ENCODE peak calls at places on chromosomes 16 and 17, in seven cellular contexts. H is IMR-90, F is upper lobe of left lung, N is lower leg skin, P is transverse colon, B is tibial nerve, V is sigmoid colon. J is an unnamed sample.

GRCh38 chr16:9134739-9135138 is 43.3 kb downstream of the HAPSTR1 start:
- DNase-seq in H (peak; percentile 55), F (peak; percentile 61), N (no peak), P (peak; percentile 63), B (no peak), V (peak; percentile 65), J (peak; percentile 66)

GRCh38 chr17:31093866-31094599 is 744 bp upstream of the NF1 start:
- DNase-seq in H (no peak), F (no peak), N (no peak), P (peak; percentile 51), B (no peak), V (no peak), J (no peak)

GRCh38 chr17:57600092-57600491 is 145.0 kb downstream of the CCDC182 start:
- DNase-seq in H (no peak), F (no peak), N (no peak), P (no peak), B (no peak), V (no peak), J (no peak)

GRCh38 chr16:86664518-86665318 is 86.4 kb downstream of the FOXL1 start:
- DNase-seq in H (peak; percentile 98), F (no peak), N (no peak), P (peak; percentile 67), B (no peak), V (no peak), J (no peak)

GRCh38 chr17:21676281-21677111 is 15.8 kb upstream of the KCNJ18 start:
- DNase-seq in H (no peak), F (no peak), N (no peak), P (no peak), B (no peak), V (peak; percentile 65), J (no peak)

GRCh38 chr16:72884037-72884436 is 163.9 kb downstream of the ZFHX3 start:
- DNase-seq in H (peak; percentile 56), F (no peak), N (no peak), P (no peak), B (no peak), V (no peak), J (no peak)

GRCh38 chr17:65677932-65678331 is 116.5 kb upstream of the AXIN2 start:
- DNase-seq in H (peak; percentile 29), F (no peak), N (no peak), P (no peak), B (no peak), V (no peak), J (no peak)

GRCh38 chr16:14672403-14672971 is 21.6 kb downstream of the PLA2G10 start:
- DNase-seq in H (no peak), F (peak; percentile 78), N (no peak), P (peak; percentile 39), B (no peak), V (no peak), J (no peak)

GRCh38 chr17:56653877-56654276 is 60.4 kb downstream of the NOG start:
- DNase-seq in H (peak; percentile 52), F (peak; percentile 40), N (no peak), P (no peak), B (no peak), V (no peak), J (peak; percentile 27)

GRCh38 chr17:55433629-55434422 is 12.2 kb upstream of the MMD start:
- DNase-seq in H (peak; percentile 96), F (peak; percentile 30), N (no peak), P (peak; percentile 64), B (no peak), V (peak; percentile 83), J (no peak)

GRCh38 chr17:42409467-42410351 is 13.3 kb downstream of the CAVIN1 start:
- DNase-seq in H (peak; percentile 91), F (peak; percentile 88), N (peak; percentile 89), P (peak; percentile 49), B (peak; percentile 76), V (peak; percentile 94), J (no peak)

GRCh38 chr17:14760719-14761425 is 460.0 kb downstream of the HS3ST3B1 start:
- DNase-seq in H (no peak), F (no peak), N (no peak), P (no peak), B (no peak), V (no peak), J (no peak)

GRCh38 chr17:45043268-45043681 is 8.2 kb downstream of the DCAKD start:
- DNase-seq in H (no peak), F (no peak), N (peak; percentile 81), P (no peak), B (no peak), V (peak; percentile 79), J (peak; percentile 61)

GRCh38 chr17:17636456-17636855 is 44.8 kb upstream of the RAI1 start:
- DNase-seq in H (no peak), F (no peak), N (no peak), P (no peak), B (no peak), V (no peak), J (no peak)

GRCh38 chr16:5257462-5257861 is 159.9 kb upstream of the EEF2KMT start:
- DNase-seq in H (no peak), F (no peak), N (no peak), P (no peak), B (no peak), V (no peak), J (no peak)

GRCh38 chr17:50280068-50280467 is 5.8 kb downstream of the TMEM92 start:
- DNase-seq in H (no peak), F (peak; percentile 61), N (no peak), P (peak; percentile 56), B (no peak), V (no peak), J (no peak)

GRCh38 chr17:73485130-73485529 is 159.1 kb downstream of the SDK2 start:
- DNase-seq in H (no peak), F (no peak), N (no peak), P (no peak), B (no peak), V (no peak), J (no peak)

GRCh38 chr16:57797526-57798266 is 4.6 kb downstream of the KIFC3 start:
- DNase-seq in H (no peak), F (peak; percentile 83), N (no peak), P (no peak), B (no peak), V (no peak), J (no peak)

GRCh38 chr16:57798267-57798810 is 4.0 kb downstream of the KIFC3 start:
- DNase-seq in H (no peak), F (no peak), N (no peak), P (no peak), B (no peak), V (no peak), J (no peak)

GRCh38 chr16:57794849-57795430 is 7.4 kb downstream of the KIFC3 start:
- DNase-seq in H (no peak), F (no peak), N (no peak), P (no peak), B (no peak), V (peak; percentile 63), J (no peak)

GRCh38 chr16:57797216-57797525 is 5.1 kb downstream of the KIFC3 start:
- DNase-seq in H (no peak), F (no peak), N (no peak), P (no peak), B (no peak), V (no peak), J (no peak)

DNA sequence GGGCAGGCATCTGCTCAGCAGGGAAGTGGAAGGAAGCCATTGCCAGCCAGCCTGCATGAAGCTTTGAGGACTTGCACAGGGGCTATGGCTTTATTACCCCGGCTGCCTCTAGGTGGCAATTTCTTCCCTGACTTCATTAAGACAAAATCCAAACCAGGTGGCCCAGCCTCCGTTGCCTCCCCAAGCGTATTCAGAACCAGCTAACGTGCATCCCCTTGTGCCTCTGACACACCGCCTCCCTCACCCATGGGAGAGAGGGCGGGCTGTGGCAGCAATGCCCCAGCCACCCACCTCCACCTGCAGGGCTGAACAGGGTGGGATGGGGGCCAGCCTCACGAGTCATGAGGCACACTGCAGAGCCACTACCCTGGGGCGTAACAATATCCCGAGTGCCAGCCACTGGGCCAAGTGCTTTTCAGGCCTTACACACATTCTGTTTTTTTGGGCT is 6.8 kb downstream of the KIFC3 start:
- DNase-seq in H (peak; percentile 38), F (peak; percentile 73), N (no peak), P (peak; percentile 38), B (no peak), V (peak; percentile 67), J (peak; percentile 56)
- TF ChIP-seq CTCF in H (peak; percentile 32), F (peak; percentile 52), N (no peak), P (no peak), B (peak; percentile 13), V (no peak), J (peak; percentile 24)

GRCh38 chr17:43984521-43984920 is 19.9 kb upstream of the NAGS start:
- DNase-seq in H (no peak), F (no peak), N (no peak), P (no peak), B (no peak), V (no peak), J (no peak)
- H3K4me3 ChIP-seq in H (no peak overlapping the region), F (no peak overlapping the region), N (no peak overlapping the region), P (no peak overlapping the region), B (peak overlapping the region; percentile 50), V (no peak overlapping the region), J (no peak overlapping the region)

GRCh38 chr16:280991-281659 is 734 bp downstream of the ARHGDIG start:
- DNase-seq in H (no peak), F (no peak), N (no peak), P (no peak), B (no peak), V (no peak), J (no peak)
- TF ChIP-seq POLR2A in H (no peak), F (no peak), N (no peak), P (no peak), B (no peak), V (no peak), J (no peak)

GRCh38 chr16:30368792-30369090 is 1.6 kb downstream of the TBC1D10B start:
- DNase-seq in H (no peak), F (no peak), N (no peak), P (no peak), B (no peak), V (no peak), J (no peak)

GRCh38 chr16:30368122-30368791 is 2.0 kb downstream of the TBC1D10B start:
- DNase-seq in H (peak; percentile 59), F (peak; percentile 76), N (no peak), P (no peak), B (no peak), V (peak; percentile 71), J (no peak)

GRCh38 chr16:30366511-30366910 is 3.8 kb downstream of the TBC1D10B start:
- DNase-seq in H (no peak), F (no peak), N (no peak), P (no peak), B (no peak), V (no peak), J (no peak)

GRCh38 chr16:30369091-30369937 is 980 bp downstream of the TBC1D10B start:
- DNase-seq in H (no peak), F (no peak), N (no peak), P (no peak), B (no peak), V (peak; percentile 75), J (no peak)

DNA sequence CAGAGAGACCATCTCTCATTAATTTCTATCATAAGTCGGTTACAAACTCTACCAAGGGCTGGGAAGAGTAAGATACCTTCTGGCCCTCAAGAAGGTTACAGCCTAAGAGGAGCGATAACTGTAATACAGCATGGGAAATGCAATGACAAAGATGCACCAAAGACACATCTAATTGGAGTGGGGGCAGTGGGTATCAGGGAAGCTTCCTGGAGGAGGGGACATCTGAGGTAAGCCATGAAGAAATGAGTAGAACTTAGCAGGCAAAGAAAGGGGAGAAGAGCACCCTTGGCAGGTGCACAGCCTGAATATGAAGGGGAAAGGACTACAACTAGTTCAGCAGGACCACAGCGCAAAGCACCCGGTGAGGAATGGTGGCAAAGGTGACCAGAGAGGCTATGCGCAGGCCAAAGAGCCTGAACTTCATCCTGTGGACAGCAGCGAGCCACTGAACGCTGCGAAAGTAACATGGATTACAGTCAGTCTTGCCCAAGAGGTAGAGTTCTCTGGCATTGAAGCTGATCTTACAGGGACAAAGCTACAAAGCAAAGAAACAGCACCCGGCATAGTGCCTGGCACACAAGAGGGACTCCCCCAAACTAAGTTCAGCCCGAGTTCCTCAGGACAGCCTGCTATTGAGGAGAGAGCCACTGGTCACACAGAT is 2.8 kb downstream of the TBC1D10B start:
- DNase-seq in H (no peak), F (no peak), N (no peak), P (no peak), B (no peak), V (no peak), J (no peak)
- TF ChIP-seq CTCF in H (no peak), F (no peak), N (no peak), P (no peak), B (no peak), V (no peak), J (no peak)